ENCODE peak calls at places on chromosomes 7 and 10, in five cellular contexts. Z, B, U, I and J are unnamed samples.

GRCh38 chr7:114152314-114152938 is 233.6 kb upstream of the PPP1R3A start:
- DNase-seq in Z (no peak), B (no peak), U (no peak), I (no peak), J (no peak)

GRCh38 chr10:70815504-70816219 is at the start of gene SGPL1:
- DNase-seq in Z (peak), B (peak), U (peak), I (peak), J (no peak)

GRCh38 chr10:129719415-129719739 is 244.7 kb downstream of the EBF3 start:
- DNase-seq in Z (no peak), B (no peak), U (no peak), I (no peak), J (no peak)

GRCh38 chr7:138138244-138138643 is 62.0 kb downstream of the AKR1D1 start:
- DNase-seq in Z (no peak), B (no peak), U (no peak), I (no peak), J (no peak)

GRCh38 chr7:778968-779451 is 51.9 kb upstream of the PRKAR1B start:
- DNase-seq in Z (no peak), B (no peak), U (no peak), I (no peak), J (no peak)

GRCh38 chr7:33773053-33773452 is 132.3 kb upstream of the BMPER start:
- DNase-seq in Z (peak), B (no peak), U (no peak), I (peak), J (no peak)

GRCh38 chr10:121296378-121296777 is 301.9 kb downstream of the FGFR2 start:
- DNase-seq in Z (no peak), B (no peak), U (no peak), I (no peak), J (no peak)

GRCh38 chr7:131931368-131931767 is 374.9 kb upstream of the PODXL start:
- DNase-seq in Z (no peak), B (no peak), U (no peak), I (no peak), J (no peak)

GRCh38 chr7:155590215-155591023 is 44.1 kb upstream of the CNPY1 start:
- DNase-seq in Z (no peak), B (no peak), U (peak), I (no peak), J (no peak)

GRCh38 chr7:30471205-30471604 is 7.4 kb downstream of the NOD1 start:
- DNase-seq in Z (no peak), B (no peak), U (no peak), I (no peak), J (no peak)

GRCh38 chr7:45146531-45147379 is 10.8 kb upstream of the RAMP3 start:
- DNase-seq in Z (no peak), B (no peak), U (peak), I (no peak), J (no peak)

GRCh38 chr10:104622598-104623209 is 18.4 kb upstream of the SORCS3 start:
- DNase-seq in Z (peak), B (no peak), U (no peak), I (peak), J (no peak)

GRCh38 chr7:129650056-129650758 is 38.7 kb downstream of the NRF1 start:
- DNase-seq in Z (no peak), B (no peak), U (no peak), I (peak), J (no peak)

GRCh38 chr7:129655801-129656200 is 44.3 kb downstream of the NRF1 start:
- DNase-seq in Z (no peak), B (no peak), U (no peak), I (no peak), J (no peak)

GRCh38 chr7:129657363-129657762 is 45.8 kb downstream of the NRF1 start:
- DNase-seq in Z (peak), B (no peak), U (no peak), I (peak), J (no peak)

GRCh38 chr7:129649128-129649690 is 37.7 kb downstream of the NRF1 start:
- DNase-seq in Z (no peak), B (no peak), U (no peak), I (no peak), J (no peak)

GRCh38 chr7:129652914-129653313 is 41.4 kb downstream of the NRF1 start:
- DNase-seq in Z (no peak), B (no peak), U (no peak), I (no peak), J (no peak)
- H3K4me3 ChIP-seq in Z (no peak), B (no peak), U (no peak), I (no peak), J (no peak)

GRCh38 chr7:156759579-156760202 is 119.1 kb downstream of the RNF32 start:
- DNase-seq in Z (no peak), B (no peak), U (no peak), I (no peak), J (no peak)

GRCh38 chr7:156765901-156766656 is 125.5 kb downstream of the RNF32 start:
- DNase-seq in Z (no peak), B (no peak), U (no peak), I (no peak), J (no peak)

GRCh38 chr7:156764766-156765165 is 124.2 kb downstream of the RNF32 start:
- DNase-seq in Z (no peak), B (no peak), U (no peak), I (no peak), J (no peak)

GRCh38 chr7:156766666-156767065 is 126.1 kb downstream of the RNF32 start:
- DNase-seq in Z (no peak), B (no peak), U (no peak), I (no peak), J (no peak)

GRCh38 chr7:156764016-156764669 is 123.6 kb downstream of the RNF32 start:
- DNase-seq in Z (peak), B (peak), U (peak), I (peak), J (no peak)
- TF ChIP-seq CTCF in Z (peak), B (peak), U (peak), I (peak), J (peak)

GRCh38 chr10:17764142-17764541 is 12.1 kb downstream of the TMEM236 start:
- DNase-seq in Z (no peak), B (no peak), U (no peak), I (no peak), J (no peak)
- H3K4me3 ChIP-seq in Z (no peak), B (no peak), U (no peak), I (no peak), J (no peak)

GRCh38 chr10:63137306-63137705 is 4.2 kb downstream of the NRBF2 start:
- DNase-seq in Z (no peak), B (no peak), U (no peak), I (no peak), J (no peak)

GRCh38 chr10:63132651-63133055 is 475 bp upstream of the NRBF2 start:
- DNase-seq in Z (no peak), B (no peak), U (no peak), I (no peak), J (no peak)

GRCh38 chr10:63129888-63130287 is 3.2 kb upstream of the NRBF2 start:
- DNase-seq in Z (no peak), B (no peak), U (no peak), I (no peak), J (no peak)

GRCh38 chr10:63133787-63134557 is 844 bp downstream of the NRBF2 start:
- DNase-seq in Z (peak), B (no peak), U (no peak), I (peak), J (no peak)

DNA sequence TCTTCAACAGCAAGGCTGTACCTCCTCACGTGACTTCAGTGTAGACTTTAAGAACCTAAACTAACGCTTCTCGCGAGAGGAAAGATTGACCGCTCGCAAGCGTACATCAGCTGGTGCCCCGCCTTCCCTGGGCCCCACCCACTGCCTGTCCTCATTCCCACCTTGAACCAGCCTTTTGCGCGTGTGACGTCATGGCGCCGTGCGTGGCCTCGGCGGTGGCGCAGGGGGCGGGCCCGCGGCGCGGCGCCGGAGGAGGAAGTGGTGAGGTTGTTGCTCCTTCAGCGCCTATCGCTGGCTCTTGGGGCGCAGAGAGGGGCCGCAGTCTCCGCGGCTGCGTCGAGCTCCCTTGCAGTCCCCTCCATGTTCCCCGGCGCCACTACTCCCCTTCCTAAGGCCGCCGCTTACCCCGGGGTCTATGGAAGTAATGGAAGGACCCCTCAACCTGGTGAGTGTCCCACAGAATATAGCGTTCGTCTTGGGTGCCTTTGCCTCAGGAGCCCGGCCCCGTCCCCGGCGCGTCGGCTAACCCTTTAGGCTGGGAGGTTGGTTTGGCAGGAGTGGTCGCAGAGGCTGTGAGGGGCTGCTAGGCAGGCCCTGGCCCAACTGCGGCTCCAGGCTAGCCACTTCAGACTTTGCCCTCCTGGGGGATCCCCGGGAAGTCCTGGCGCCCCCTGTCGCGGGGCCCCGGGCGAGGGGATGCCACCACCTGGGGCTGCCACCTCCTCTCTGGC is at the start of gene NRBF2:
- DNase-seq in Z (peak), B (peak), U (peak), I (peak), J (peak)
- TF ChIP-seq CTCF in Z (no peak), B (peak), U (peak), I (peak), J (peak)